ENCODE peak calls at places on chromosomes 1 and 21, in five cellular contexts. W is GM13976, B is upper lobe of right lung, Q is lower leg skin, M is AG04450. L is an unnamed sample.

GRCh38 chr1:8718878-8719361 is 98.5 kb downstream of the RERE start:
- DNase-seq in M (no peak), Q (no peak), W (no peak), B (no peak), L (no peak)

GRCh38 chr1:119652587-119652986 is 4.5 kb upstream of the ZNF697 start:
- DNase-seq in Q (no peak), M (no peak), W (no peak), B (no peak), L (no peak)

GRCh38 chr1:156903328-156904091 is 10.0 kb downstream of the PEAR1 start:
- DNase-seq in B (no peak), W (no peak), M (no peak), Q (no peak), L (no peak)

GRCh38 chr1:1337793-1338147 is 6.7 kb downstream of the TAS1R3 start:
- DNase-seq in B (no peak), W (peak), M (no peak), Q (no peak), L (no peak)

GRCh38 chr1:205449750-205450443 is 5.9 kb downstream of the BLACAT1 start:
- DNase-seq in W (no peak), Q (no peak), M (no peak), B (peak), L (peak)

GRCh38 chr21:27734146-27734545 is 767.3 kb upstream of the ADAMTS5 start:
- DNase-seq in W (no peak), M (peak), B (no peak), Q (no peak), L (no peak)

GRCh38 chr1:116489231-116489697 is 81.6 kb downstream of the CD58 start:
- DNase-seq in Q (no peak), W (no peak), B (no peak), M (no peak), L (no peak)

GRCh38 chr1:38788937-38789336 is 70.6 kb downstream of the RRAGC start:
- DNase-seq in W (no peak), B (no peak), Q (peak), M (no peak), L (no peak)

GRCh38 chr1:25572708-25573590 is 29.5 kb downstream of the LDLRAP1 start:
- DNase-seq in W (peak), B (peak), Q (no peak), M (no peak), L (peak)

GRCh38 chr1:195594773-195595172 is 1013.5 kb downstream of the KCNT2 start:
- DNase-seq in Q (no peak), M (no peak), W (no peak), B (no peak), L (no peak)

GRCh38 chr1:14698206-14698605 is 99.7 kb downstream of the KAZN start:
- DNase-seq in M (no peak), W (no peak), B (no peak), Q (no peak), L (no peak)

GRCh38 chr1:6414443-6414844 is 5.3 kb downstream of the HES2 start:
- DNase-seq in M (peak), Q (no peak), W (peak), B (no peak), L (no peak)

GRCh38 chr1:21490774-21491482 is 18.3 kb upstream of the ALPL start:
- DNase-seq in M (no peak), B (no peak), Q (peak), W (peak), L (no peak)

GRCh38 chr1:163069142-163069541 is at the start of gene RGS4:
- DNase-seq in Q (no peak), M (peak), W (no peak), B (no peak), L (peak)

GRCh38 chr1:208174200-208174599 is 70.0 kb downstream of the PLXNA2 start:
- DNase-seq in B (no peak), Q (no peak), W (no peak), M (no peak), L (no peak)

GRCh38 chr21:22575165-22575584 is 1577.0 kb downstream of the NCAM2 start:
- DNase-seq in Q (no peak), B (no peak), W (no peak), M (no peak), L (no peak)

GRCh38 chr1:247110627-247111258 is 6.6 kb upstream of the ZNF669 start:
- DNase-seq in Q (no peak), B (no peak), W (no peak), M (no peak), L (no peak)

GRCh38 chr1:44822981-44823451 is 14.7 kb downstream of the BTBD19 start:
- DNase-seq in M (no peak), B (no peak), W (no peak), Q (no peak), L (no peak)

GRCh38 chr1:184457500-184457899 is 70.7 kb downstream of the C1orf21 start:
- DNase-seq in B (no peak), Q (no peak), W (no peak), M (no peak), L (no peak)

GRCh38 chr1:91700332-91700731 is 185.6 kb downstream of the TGFBR3 start:
- DNase-seq in B (no peak), M (no peak), W (no peak), Q (no peak), L (no peak)

GRCh38 chr1:246689409-246689997 is 34.7 kb upstream of the SCCPDH start:
- DNase-seq in B (peak), Q (peak), W (peak), M (peak), L (no peak)

GRCh38 chr1:36573445-36573844 is 90.7 kb upstream of the CSF3R start:
- DNase-seq in Q (no peak), B (peak), W (no peak), M (no peak), L (no peak)

GRCh38 chr1:98468111-98468717 is 193.3 kb upstream of the SNX7 start:
- DNase-seq in B (no peak), Q (no peak), W (peak), M (peak), L (no peak)

GRCh38 chr1:162147760-162148159 is 78.3 kb downstream of the NOS1AP start:
- DNase-seq in W (no peak), B (no peak), Q (no peak), M (no peak), L (no peak)

GRCh38 chr1:27102707-27103468 is 52.0 kb downstream of the SLC9A1 start:
- DNase-seq in W (peak), Q (peak), M (no peak), B (peak), L (peak)

GRCh38 chr1:20355828-20356735 is 65.4 kb downstream of the VWA5B1 start:
- DNase-seq in M (no peak), B (no peak), W (no peak), Q (no peak), L (no peak)

GRCh38 chr1:3209201-3209600 is 140.2 kb downstream of the PRDM16 start:
- DNase-seq in Q (no peak), W (no peak), M (no peak), B (no peak), L (no peak)

GRCh38 chr1:189628857-189629256 is 848.8 kb downstream of the BRINP3 start:
- DNase-seq in Q (no peak), M (no peak), W (no peak), B (no peak), L (no peak)

GRCh38 chr1:2378956-2379732 is 12.2 kb downstream of the MORN1 start:
- DNase-seq in B (peak), M (no peak), W (no peak), Q (peak), L (no peak)

GRCh38 chr1:162292422-162292849 is 84.2 kb downstream of the SPATA46 start:
- DNase-seq in M (no peak), Q (no peak), W (no peak), B (no peak), L (no peak)

GRCh38 chr1:63787875-63788274 is 14.1 kb downstream of the ROR1 start:
- DNase-seq in M (no peak), B (no peak), W (no peak), Q (no peak), L (no peak)

GRCh38 chr1:187936667-187937066 is 1107.9 kb downstream of the PLA2G4A start:
- DNase-seq in W (no peak), B (no peak), M (no peak), Q (no peak), L (no peak)

GRCh38 chr1:116232989-116233514 is 121.9 kb downstream of the MAB21L3 start:
- DNase-seq in W (no peak), Q (no peak), B (no peak), M (no peak), L (no peak)

GRCh38 chr1:46643368-46643775 is 24.8 kb downstream of the ATPAF1 start:
- DNase-seq in M (peak), W (no peak), Q (no peak), B (no peak), L (no peak)

GRCh38 chr1:180386740-180387367 is 115.5 kb downstream of the ACBD6 start:
- DNase-seq in M (no peak), W (peak), Q (no peak), B (no peak), L (no peak)
- TF ChIP-seq CTCF in M (no peak), W (no peak), Q (no peak), B (no peak), L (no peak)

GRCh38 chr1:160056648-160057169 is 13.3 kb downstream of the KCNJ10 start:
- DNase-seq in Q (no peak), W (no peak), M (no peak), B (no peak), L (no peak)

GRCh38 chr1:160050619-160051018 is 18.8 kb upstream of the PIGM start:
- DNase-seq in B (no peak), W (no peak), M (no peak), Q (no peak), L (no peak)

GRCh38 chr1:160053548-160054365 is 16.2 kb downstream of the KCNJ10 start:
- DNase-seq in Q (no peak), B (no peak), M (no peak), W (no peak), L (no peak)

GRCh38 chr1:160048335-160048734 is 16.5 kb upstream of the PIGM start:
- DNase-seq in M (no peak), B (no peak), Q (no peak), W (no peak), L (no peak)

DNA sequence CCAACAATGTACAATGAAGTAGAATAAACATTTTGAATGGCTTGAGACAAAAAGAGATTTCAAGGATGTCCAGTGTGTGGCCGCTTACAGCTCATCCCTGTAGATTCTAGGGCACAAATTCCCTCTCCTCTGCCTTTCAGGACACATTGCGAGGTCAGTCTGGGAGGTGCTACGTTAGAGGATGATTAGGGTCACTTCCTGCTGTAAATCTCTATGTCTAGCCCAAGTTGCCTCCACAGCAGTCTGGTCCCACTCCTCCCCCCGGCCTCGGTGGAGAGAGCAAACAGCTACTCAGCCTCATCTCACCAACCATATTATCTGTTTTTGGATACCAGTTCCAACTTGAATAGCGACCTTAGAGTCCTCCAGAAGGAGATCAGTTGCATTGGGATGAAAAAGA is 17.0 kb downstream of the KCNJ10 start:
- DNase-seq in Q (no peak), M (no peak), B (no peak), W (no peak), L (no peak)
- TF ChIP-seq CTCF in Q (no peak), M (no peak), B (no peak), W (no peak), L (no peak)

GRCh38 chr1:12769976-12770505 is 3.5 kb upstream of the PRAMEF12 start:
- DNase-seq in M (no peak), Q (no peak), W (no peak), B (no peak), L (no peak)
- TF ChIP-seq CTCF in M (no peak), Q (no peak), W (no peak), B (no peak), L (no peak)

DNA sequence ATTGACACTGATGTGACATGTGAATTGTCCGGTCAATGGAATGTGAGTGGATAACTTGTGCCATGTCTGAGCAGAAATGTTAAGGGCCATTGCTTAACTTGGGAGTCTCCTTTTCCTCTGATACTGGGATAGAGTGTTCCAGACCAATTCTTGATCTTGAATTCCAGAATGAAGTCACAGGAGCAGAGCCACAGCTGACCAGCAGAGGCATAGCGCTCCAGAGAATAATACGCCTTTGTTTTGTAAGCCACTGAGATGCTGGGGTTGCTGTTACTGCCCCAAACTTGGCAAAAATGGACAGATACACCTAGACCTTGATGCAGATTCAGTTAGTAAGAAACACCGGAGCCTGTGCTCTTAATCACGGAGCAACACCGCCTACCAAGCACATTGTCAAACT is 6.3 kb downstream of the KCNJ6 start:
- DNase-seq in B (no peak), Q (no peak), W (no peak), M (no peak), L (no peak)
- TF ChIP-seq CTCF in B (no peak), Q (no peak), W (no peak), M (peak), L (no peak)

GRCh38 chr1:109273570-109274288 is 9.2 kb downstream of the PSRC1 start:
- DNase-seq in Q (no peak), B (no peak), W (no peak), M (no peak), L (no peak)

GRCh38 chr1:109274533-109275476 is 8.1 kb downstream of the PSRC1 start:
- DNase-seq in M (no peak), Q (no peak), B (peak), W (no peak), L (peak)

GRCh38 chr1:109272021-109272799 is 10.7 kb downstream of the PSRC1 start:
- DNase-seq in M (no peak), B (no peak), W (no peak), Q (no peak), L (peak)

GRCh38 chr1:109271458-109271857 is 11.5 kb downstream of the PSRC1 start:
- DNase-seq in Q (no peak), B (no peak), W (no peak), M (no peak), L (peak)

DNA sequence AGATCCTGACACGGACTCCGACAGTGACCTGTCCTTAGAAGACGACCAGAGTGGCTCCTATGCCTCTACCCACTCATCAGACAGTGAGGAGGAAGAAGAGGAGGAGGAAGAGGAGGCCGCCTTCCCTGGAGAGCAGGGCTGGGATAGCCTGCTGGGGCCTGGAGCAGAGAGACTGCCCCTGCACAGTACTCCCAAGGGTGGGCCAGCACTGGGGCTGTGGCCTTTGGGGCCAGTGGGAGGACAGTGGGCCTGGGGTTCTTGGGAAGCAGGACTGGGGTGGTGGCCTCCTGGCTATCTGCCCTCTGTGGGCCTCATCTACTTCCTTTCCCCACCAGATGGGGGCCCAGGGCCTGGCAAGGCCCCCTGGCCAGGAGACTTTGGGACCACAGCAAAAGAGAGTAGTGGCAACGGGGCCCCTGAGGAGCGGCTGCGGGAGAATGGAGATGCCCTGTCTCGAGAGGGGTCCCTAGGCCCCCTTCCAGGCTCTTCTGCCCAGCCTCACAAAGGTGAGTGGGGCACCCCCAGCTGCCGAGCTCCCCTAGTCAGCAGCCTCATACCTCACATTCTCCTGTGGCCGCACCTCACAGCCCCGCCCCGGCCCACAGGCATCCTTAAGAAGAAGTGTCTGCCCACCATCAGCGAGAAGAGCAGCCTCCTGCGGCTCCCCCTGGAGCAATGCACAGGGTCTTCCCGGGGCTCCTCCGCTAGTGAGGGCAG is 10.0 kb downstream of the PSRC1 start:
- DNase-seq in B (no peak), M (no peak), Q (no peak), W (no peak), L (peak)
- TF ChIP-seq CTCF in B (no peak), M (no peak), Q (no peak), W (no peak), L (no peak)

DNA sequence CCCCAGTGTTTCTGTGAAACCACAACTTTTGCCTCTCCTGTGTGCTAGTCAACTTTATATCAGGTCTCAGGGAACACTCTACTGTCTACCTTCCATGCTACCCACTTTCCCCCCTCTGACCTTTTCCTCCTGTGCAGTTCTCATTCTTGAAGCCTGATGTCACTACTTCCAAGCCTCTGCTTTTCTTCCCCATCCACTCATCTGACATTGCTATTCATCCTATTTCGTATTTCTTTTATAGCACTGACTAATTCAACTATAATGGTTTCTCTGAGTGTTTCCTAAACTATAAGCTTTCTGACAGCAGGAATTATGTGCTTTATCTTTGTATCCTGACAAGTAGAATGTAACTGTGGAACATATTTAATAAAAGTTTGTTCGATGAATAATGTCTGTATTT is 18.2 kb upstream of the DPH5 start:
- DNase-seq in W (no peak), Q (no peak), M (no peak), B (no peak), L (no peak)
- TF ChIP-seq CTCF in W (no peak), Q (no peak), M (no peak), B (no peak), L (no peak)

DNA sequence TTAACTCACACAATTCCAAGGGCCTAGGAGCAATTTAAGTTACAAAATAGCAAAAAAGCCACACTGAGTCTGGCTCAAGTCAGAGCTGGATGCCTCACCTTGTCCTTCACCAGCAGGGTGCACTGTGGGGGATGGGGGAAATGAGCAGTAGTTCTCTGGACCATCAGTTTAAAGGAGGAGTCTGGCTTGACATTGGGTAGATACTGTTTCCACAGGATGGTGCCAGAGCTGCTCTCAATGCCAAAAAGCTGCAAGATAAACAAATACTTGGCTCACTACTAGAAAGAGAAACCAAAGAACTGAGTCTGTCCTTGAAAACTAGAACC is 18.8 kb downstream of the EMC1 start:
- DNase-seq in B (no peak), W (no peak), Q (peak), M (peak), L (no peak)
- TF ChIP-seq CTCF in B (peak), W (no peak), Q (no peak), M (peak), L (no peak)

DNA sequence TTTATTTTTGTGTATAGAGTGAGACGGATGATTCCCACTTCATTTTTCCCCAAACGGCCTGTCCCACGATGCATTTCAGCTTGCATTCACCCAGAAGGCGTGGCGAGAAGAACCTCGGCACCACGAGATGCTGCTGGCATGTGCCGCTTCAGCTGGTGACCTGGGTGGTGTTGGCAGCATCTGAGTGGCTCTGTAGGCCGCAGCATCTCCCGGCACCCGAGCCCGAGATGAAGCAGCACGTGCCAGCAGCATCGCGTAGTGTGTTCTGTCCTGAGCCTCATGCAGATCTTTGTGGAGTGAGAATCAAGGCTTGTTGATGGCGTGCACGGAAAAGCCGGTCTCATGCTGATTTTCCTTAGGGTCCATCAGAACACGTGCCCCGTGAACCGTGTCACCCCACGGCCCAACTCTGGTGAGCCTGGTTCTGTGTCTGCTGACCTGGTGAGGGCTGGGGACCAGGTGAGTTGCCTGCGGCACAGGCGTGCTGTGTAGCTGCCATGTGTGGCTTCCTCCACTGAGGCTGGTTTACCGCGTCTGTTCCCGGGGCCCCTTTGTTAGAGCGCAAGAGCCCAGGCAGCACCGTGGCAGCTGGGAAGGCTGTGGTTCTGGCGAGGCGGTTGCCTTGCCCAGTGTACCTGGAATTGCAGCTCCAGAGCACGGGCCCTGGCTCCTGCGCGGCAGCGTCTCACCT is 16.7 kb downstream of the SLX9 start:
- DNase-seq in B (no peak), Q (no peak), W (no peak), M (no peak), L (no peak)
- TF ChIP-seq CTCF in B (no peak), Q (no peak), W (no peak), M (no peak), L (no peak)